ENCODE peak calls at places on chromosomes 6 and 20, in seven cellular contexts. T is LNCaP clone FGC, Q is cardiac muscle cell, H is astrocyte, L is colonic mucosa, W is prostate gland, V is thoracic aorta. G is an unnamed sample.

GRCh38 chr20:63025534-63026331 is 19.0 kb upstream of the BHLHE23 start:
- DNase-seq in Q (peak; percentile 61), T (no peak), W (no peak), H (peak; percentile 4), L (no peak), V (no peak), G (peak; percentile 43)

GRCh38 chr6:76682842-76683241 is 610.4 kb upstream of the IMPG1 start:
- DNase-seq in H (no peak), Q (peak; percentile 40), L (no peak), T (no peak), V (no peak), W (no peak), G (peak; percentile 43)

GRCh38 chr20:24631173-24631505 is 161.7 kb downstream of the SYNDIG1 start:
- DNase-seq in L (no peak), T (no peak), Q (no peak), V (no peak), W (no peak), H (no peak), G (no peak)

GRCh38 chr6:147001621-147002020 is 202.6 kb upstream of the STXBP5 start:
- DNase-seq in W (no peak), Q (peak; percentile 25), L (no peak), T (no peak), H (no peak), V (no peak), G (peak; percentile 45)

GRCh38 chr20:49424536-49424935 is 57.9 kb downstream of the KCNB1 start:
- DNase-seq in T (no peak), V (no peak), L (no peak), H (peak; percentile 6), Q (no peak), W (no peak), G (no peak)

GRCh38 chr6:83914953-83915352 is 55.5 kb downstream of the CYB5R4 start:
- DNase-seq in H (peak; percentile 30), L (no peak), Q (peak; percentile 2), W (no peak), V (no peak), T (no peak), G (peak; percentile 12)

GRCh38 chr20:56974499-56975250 is 291.8 kb downstream of the BMP7 start:
- DNase-seq in L (peak; percentile 41), T (peak; percentile 18), W (peak; percentile 67), Q (peak; percentile 62), V (no peak), H (peak; percentile 32), G (peak; percentile 5)

GRCh38 chr20:60138263-60139127 is 180.3 kb downstream of the CDH26 start:
- DNase-seq in H (peak; percentile 4), L (peak; percentile 72), Q (peak; percentile 12), V (no peak), W (peak; percentile 38), T (peak; percentile 50), G (peak; percentile 53)

GRCh38 chr6:107419747-107420146 is 39.6 kb downstream of the PDSS2 start:
- DNase-seq in Q (peak; percentile 21), T (no peak), L (no peak), V (no peak), H (no peak), W (no peak), G (peak; percentile 45)

GRCh38 chr20:19370076-19371075 is 157.9 kb downstream of the SLC24A3 start:
- DNase-seq in L (no peak), V (no peak), W (no peak), T (no peak), Q (no peak), H (no peak), G (no peak)

GRCh38 chr6:106692112-106692822 is 62.9 kb downstream of the QRSL1 start:
- DNase-seq in T (no peak), W (peak; percentile 61), L (peak; percentile 53), H (peak; percentile 67), Q (peak; percentile 7), V (no peak), G (peak; percentile 40)

GRCh38 chr20:63484236-63484635 is 11.8 kb upstream of the KCNQ2 start:
- DNase-seq in H (no peak), Q (no peak), V (no peak), T (no peak), L (no peak), W (no peak), G (no peak)

GRCh38 chr6:87830834-87831374 is 128.9 kb upstream of the AKIRIN2 start:
- DNase-seq in L (peak; percentile 38), H (no peak), V (no peak), W (no peak), T (no peak), Q (no peak), G (no peak)

GRCh38 chr20:37276494-37277252 is 12.8 kb upstream of the MANBAL start:
- DNase-seq in L (peak; percentile 53), V (no peak), Q (peak; percentile 87), W (peak; percentile 54), T (no peak), H (peak; percentile 79), G (peak; percentile 85)

GRCh38 chr20:57698867-57699275 is 10.9 kb downstream of the PMEPA1 start:
- DNase-seq in V (no peak), W (no peak), Q (peak; percentile 33), L (no peak), T (no peak), H (peak; percentile 67), G (no peak)

GRCh38 chr6:101818056-101818455 is 424.5 kb downstream of the GRIK2 start:
- DNase-seq in Q (no peak), L (no peak), H (peak; percentile 52), T (no peak), W (no peak), V (no peak), G (no peak)

GRCh38 chr20:46226602-46227001 is 81.7 kb downstream of the CDH22 start:
- DNase-seq in L (no peak), T (no peak), V (no peak), Q (no peak), H (no peak), W (no peak), G (peak; percentile 3)

GRCh38 chr6:166436195-166437139 is 53.7 kb upstream of the MPC1 start:
- DNase-seq in L (no peak), H (no peak), W (no peak), T (no peak), Q (no peak), V (no peak), G (no peak)

GRCh38 chr6:116932496-116932895 is 55.5 kb downstream of the RFX6 start:
- DNase-seq in H (no peak), L (no peak), Q (no peak), T (peak; percentile 88), W (no peak), V (no peak), G (no peak)
- TF ChIP-seq CTCF in H (no peak), L (no peak), Q (no peak), T (no peak), W (no peak), V (no peak), G (no peak)

GRCh38 chr6:97978855-97979271 is 695.8 kb upstream of the MMS22L start:
- DNase-seq in Q (no peak), W (no peak), V (no peak), T (peak; percentile 6), H (no peak), L (no peak), G (no peak)
- TF ChIP-seq CTCF in Q (no peak), W (no peak), V (no peak), T (peak; percentile 57), H (no peak), L (no peak), G (no peak)

DNA sequence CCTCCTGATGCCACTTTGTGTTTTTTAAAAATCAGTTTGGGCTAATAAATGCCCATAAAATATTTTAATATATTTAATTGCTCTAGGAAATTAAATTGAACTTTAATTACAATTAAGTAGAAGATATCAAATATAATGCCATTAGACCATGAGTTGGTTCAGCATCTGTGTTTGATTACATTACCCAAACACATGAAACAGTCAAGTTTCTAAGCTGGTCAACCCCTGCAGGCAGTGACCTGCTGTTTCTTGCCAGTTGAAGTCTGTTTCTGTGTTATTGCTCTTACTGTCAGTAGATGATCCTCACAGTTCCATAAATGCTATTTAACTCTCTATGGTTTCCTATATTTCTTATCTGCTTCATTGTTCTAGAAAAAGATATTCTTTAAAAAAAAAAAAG is 9.7 kb upstream of the TENT5A start:
- DNase-seq in H (no peak), W (no peak), T (no peak), Q (no peak), L (no peak), V (no peak), G (no peak)
- TF ChIP-seq CTCF in H (no peak), W (no peak), T (no peak), Q (no peak), L (no peak), V (no peak), G (no peak)

GRCh38 chr20:41355598-41356203 is 10.9 kb downstream of the EMILIN3 start:
- DNase-seq in H (no peak), L (no peak), V (no peak), T (no peak), W (no peak), Q (no peak), G (no peak)

GRCh38 chr20:41358717-41359116 is 7.9 kb downstream of the EMILIN3 start:
- DNase-seq in H (no peak), Q (no peak), L (no peak), T (no peak), V (no peak), W (no peak), G (no peak)

GRCh38 chr20:41356951-41357350 is 9.7 kb downstream of the EMILIN3 start:
- DNase-seq in H (no peak), T (no peak), W (no peak), Q (no peak), L (no peak), V (no peak), G (no peak)

GRCh38 chr20:41358230-41358629 is 8.4 kb downstream of the EMILIN3 start:
- DNase-seq in H (no peak), Q (no peak), L (no peak), T (no peak), V (no peak), W (no peak), G (no peak)

GRCh38 chr20:41357424-41358163 is 9.0 kb downstream of the EMILIN3 start:
- DNase-seq in Q (no peak), W (no peak), V (no peak), T (no peak), L (no peak), H (no peak), G (no peak)
- TF ChIP-seq CTCF in Q (no peak), W (no peak), V (no peak), T (no peak), L (no peak), H (no peak), G (no peak)

DNA sequence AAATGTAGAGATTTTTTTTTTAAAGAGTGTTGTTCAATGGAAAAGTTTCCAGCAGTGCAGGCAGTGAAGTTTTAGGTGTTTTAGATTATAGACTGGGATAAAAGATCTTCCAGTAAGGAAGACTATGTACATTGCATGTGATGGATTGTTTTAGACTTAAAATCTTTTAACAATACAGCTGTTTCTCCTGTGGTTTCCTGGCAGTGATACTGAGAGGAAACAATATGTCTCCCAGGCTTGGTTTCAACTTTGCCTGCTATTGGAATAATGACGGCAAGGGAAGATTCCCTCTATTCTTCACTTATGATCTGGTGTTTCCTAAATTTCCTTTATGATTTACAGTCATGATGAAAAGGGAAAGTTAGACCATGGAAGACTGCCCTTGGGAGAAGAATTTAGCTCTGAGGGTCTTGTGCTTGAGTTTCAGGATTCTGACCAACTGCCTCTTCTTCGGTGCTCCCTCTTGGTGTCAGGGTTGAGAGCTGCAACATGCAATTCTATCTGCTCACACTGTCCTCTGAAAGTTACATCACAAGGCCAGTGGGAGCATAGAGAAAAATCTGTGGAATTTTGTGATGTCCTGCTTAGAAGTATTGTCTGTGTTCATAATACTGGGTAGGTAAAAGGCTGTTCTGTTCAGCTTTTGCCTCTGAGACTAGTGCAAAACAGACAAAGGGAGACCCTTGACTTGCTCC is 262.8 kb upstream of the MAN1A1 start:
- DNase-seq in L (no peak), H (no peak), T (no peak), W (no peak), Q (peak; percentile 25), V (no peak), G (peak; percentile 25)
- TF ChIP-seq CTCF in L (no peak), H (no peak), T (no peak), W (no peak), Q (no peak), V (no peak), G (peak; percentile 12)

GRCh38 chr6:132023490-132023889 is 72.3 kb upstream of the CCN2 start:
- DNase-seq in Q (no peak), V (no peak), L (no peak), T (no peak), H (peak; percentile 8), W (no peak), G (no peak)
- TF ChIP-seq CTCF in Q (no peak), V (no peak), L (no peak), T (no peak), H (no peak), W (no peak), G (peak; percentile 6)